ENCODE peak calls at places on chromosomes 13 and 19, in nine cellular contexts. Y, E, J, H, N, M, X, Z and D are unnamed samples.

GRCh38 chr13:33199282-33199850 is 86.2 kb downstream of the STARD13 start:
- DNase-seq in Z (no peak), X (no peak), M (no peak), J (no peak), E (no peak), H (no peak), Y (no peak), N (no peak), D (no peak)

GRCh38 chr19:36915992-36916830 is at the start of the genes ZNF568 and ZNF829:
- DNase-seq in Z (peak), Y (peak), N (peak), M (peak), E (peak), X (peak), J (peak), H (peak), D (peak)

GRCh38 chr19:55304279-55304978 is 20.6 kb downstream of the BRSK1 start:
- DNase-seq in E (no peak), Z (no peak), N (no peak), H (peak), X (no peak), Y (no peak), M (no peak), J (peak), D (no peak)

GRCh38 chr13:104571161-104571889 is 1505.1 kb upstream of the SLC10A2 start:
- DNase-seq in X (peak), N (peak), Z (peak), Y (no peak), M (peak), H (peak), J (peak), E (peak), D (no peak)

GRCh38 chr19:45278087-45278486 is 27.0 kb downstream of the MARK4 start:
- DNase-seq in M (no peak), H (no peak), N (no peak), X (no peak), J (no peak), Z (no peak), E (no peak), Y (no peak), D (no peak)

GRCh38 chr13:112744306-112745021 is 54.6 kb downstream of the ATP11A start:
- DNase-seq in Z (peak), Y (no peak), X (peak), N (no peak), M (no peak), J (no peak), E (no peak), H (no peak), D (no peak)

GRCh38 chr13:72737033-72737432 is 9.3 kb downstream of the BORA start:
- DNase-seq in M (no peak), H (no peak), J (no peak), X (no peak), N (no peak), Z (no peak), Y (no peak), E (no peak), D (no peak)

GRCh38 chr13:33403807-33404362 is 118.3 kb upstream of the STARD13 start:
- DNase-seq in Y (no peak), X (no peak), Z (no peak), H (no peak), M (no peak), J (no peak), N (no peak), E (no peak), D (no peak)

GRCh38 chr13:93416943-93417342 is 190.3 kb downstream of the GPC6 start:
- DNase-seq in E (no peak), H (no peak), N (no peak), M (no peak), X (no peak), Z (no peak), Y (no peak), J (no peak), D (no peak)

GRCh38 chr19:55877211-55877610 is 40.9 kb downstream of the NLRP4 start:
- DNase-seq in N (no peak), J (no peak), Z (no peak), M (no peak), X (no peak), H (no peak), E (no peak), Y (no peak), D (no peak)

GRCh38 chr13:74210693-74211393 is 76.6 kb upstream of the KLF12 start:
- DNase-seq in J (peak), Z (no peak), H (no peak), N (no peak), X (no peak), E (peak), M (no peak), Y (no peak), D (peak)

GRCh38 chr19:42281175-42282035 is 12.4 kb downstream of the CIC start:
- DNase-seq in M (peak), Z (peak), Y (no peak), H (peak), N (peak), J (no peak), X (peak), E (peak), D (peak)

GRCh38 chr19:1168877-1169791 is 4.9 kb downstream of the SBNO2 start:
- DNase-seq in Y (no peak), H (no peak), M (peak), J (peak), X (peak), E (peak), N (no peak), Z (peak), D (peak)

GRCh38 chr19:20513179-20513934 is 52.2 kb downstream of the ZNF737 start:
- DNase-seq in J (no peak), Y (no peak), E (no peak), N (no peak), Z (no peak), X (peak), M (no peak), H (no peak), D (no peak)

GRCh38 chr19:3547301-3547731 is 8.3 kb downstream of the TEKTIP1 start:
- DNase-seq in E (no peak), Z (no peak), X (no peak), Y (no peak), H (no peak), M (no peak), J (no peak), N (no peak), D (no peak)

GRCh38 chr19:19543640-19544039 is 5.6 kb downstream of the CILP2 start:
- DNase-seq in X (no peak), N (no peak), Y (no peak), J (no peak), E (no peak), Z (peak), M (no peak), H (no peak), D (no peak)

GRCh38 chr13:30927595-30927994 is 4.9 kb upstream of the TEX26 start:
- DNase-seq in J (no peak), N (no peak), X (no peak), Y (no peak), E (no peak), Z (no peak), M (no peak), H (no peak), D (no peak)

GRCh38 chr13:106407338-106407737 is 128.1 kb downstream of the EFNB2 start:
- DNase-seq in M (no peak), Z (no peak), Y (no peak), E (no peak), J (no peak), X (no peak), N (no peak), H (no peak), D (no peak)

GRCh38 chr13:25738342-25738771 is 313.5 kb downstream of the SHISA2 start:
- DNase-seq in J (peak), H (no peak), Z (no peak), Y (no peak), N (no peak), E (peak), X (no peak), M (no peak), D (no peak)

GRCh38 chr19:3366761-3367571 is 583 bp downstream of the NFIC start:
- DNase-seq in Y (no peak), J (no peak), X (peak), N (no peak), E (peak), M (peak), Z (peak), H (peak), D (peak)

GRCh38 chr13:24005711-24006281 is 108.5 kb upstream of the C1QTNF9B start:
- DNase-seq in N (no peak), E (no peak), H (no peak), X (no peak), Z (no peak), J (no peak), M (no peak), Y (no peak), D (no peak)

GRCh38 chr13:106133025-106133424 is 402.4 kb downstream of the EFNB2 start:
- DNase-seq in M (no peak), J (no peak), H (no peak), X (no peak), E (no peak), N (no peak), Y (no peak), Z (no peak), D (no peak)

GRCh38 chr19:40921005-40921897 is 39.2 kb upstream of the CYP2A7 start:
- DNase-seq in Z (no peak), N (no peak), H (peak), Y (no peak), X (no peak), J (peak), E (peak), M (no peak), D (peak)

GRCh38 chr19:16342002-16342715 is 17.5 kb downstream of the KLF2 start:
- DNase-seq in X (peak), J (no peak), E (no peak), M (no peak), N (no peak), H (peak), Z (no peak), Y (no peak), D (no peak)

GRCh38 chr19:47819841-47820244 is 1.9 kb upstream of the CRX start:
- DNase-seq in N (no peak), H (no peak), X (no peak), Z (no peak), M (no peak), J (no peak), E (no peak), Y (no peak), D (no peak)

GRCh38 chr19:7914598-7915045 is at the start of gene TGFBR3L:
- DNase-seq in H (no peak), J (no peak), N (no peak), Z (peak), Y (no peak), X (no peak), M (no peak), E (peak), D (peak)
- TF ChIP-seq POLR2A in H (peak), J (no peak), N (no peak), Z (no peak), Y (no peak), X (no peak), M (no peak), E (no peak), D (no peak)

GRCh38 chr19:57355916-57356315 is 4.8 kb downstream of the ZNF304 start:
- DNase-seq in Z (no peak), N (no peak), M (no peak), H (no peak), J (no peak), Y (no peak), E (no peak), X (no peak), D (no peak)

GRCh38 chr19:57350877-57351805 is at the start of gene ZNF304:
- DNase-seq in N (peak), H (peak), E (peak), M (peak), X (peak), Y (peak), Z (peak), J (peak), D (peak)

GRCh38 chr19:57357406-57357805 is 5.9 kb upstream of the TRAPPC2B start:
- DNase-seq in J (no peak), Y (no peak), H (no peak), Z (no peak), N (no peak), M (no peak), X (no peak), E (no peak), D (no peak)

GRCh38 chr19:57348136-57348535 is 2.9 kb upstream of the ZNF304 start:
- DNase-seq in E (no peak), X (no peak), Z (no peak), H (no peak), M (no peak), J (no peak), N (no peak), Y (no peak), D (no peak)

DNA sequence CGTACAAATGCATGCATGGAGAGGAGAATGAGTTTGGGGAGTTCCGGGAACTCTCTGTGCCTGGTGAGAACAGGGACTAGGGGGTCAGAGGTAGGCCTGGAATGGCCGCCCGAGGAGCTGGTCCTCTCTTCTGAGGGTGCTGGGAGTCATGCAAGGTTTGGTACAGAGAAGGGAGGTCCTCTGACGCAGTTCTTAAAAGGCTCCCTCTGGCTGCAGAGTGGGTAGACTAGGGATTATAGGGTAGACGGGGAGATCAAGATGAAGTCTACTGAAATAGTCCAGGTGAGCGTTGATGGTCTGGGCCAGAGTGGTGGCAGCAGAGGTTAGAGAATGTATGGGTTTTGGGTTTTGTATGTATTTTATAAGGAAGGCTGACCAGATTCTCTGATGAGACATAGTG is 796 bp downstream of the ZNF304 start:
- DNase-seq in H (no peak), Y (no peak), N (no peak), J (no peak), E (no peak), M (no peak), Z (no peak), X (no peak), D (no peak)
- H3K27ac ChIP-seq in H (no peak), Y (peak), N (no peak), J (no peak), E (no peak), M (peak), Z (no peak), X (no peak), D (peak)

GRCh38 chr19:49442354-49442753 is 1.0 kb upstream of the SLC17A7 start:
- DNase-seq in Y (no peak), E (no peak), N (peak), H (peak), M (peak), Z (no peak), X (peak), J (no peak), D (no peak)
- H3K4me3 ChIP-seq in Y (peak), E (no peak), N (no peak), H (no peak), M (peak), Z (peak), X (no peak), J (peak), D (no peak)

GRCh38 chr13:61654501-61654900 is 238.9 kb upstream of the PCDH20 start:
- DNase-seq in M (no peak), H (no peak), N (no peak), E (no peak), Y (no peak), Z (no peak), J (no peak), X (no peak), D (no peak)
- TF ChIP-seq POLR2A in M (no peak), H (no peak), N (no peak), E (no peak), Y (no peak), Z (no peak), J (no peak), X (no peak), D (no peak)

DNA sequence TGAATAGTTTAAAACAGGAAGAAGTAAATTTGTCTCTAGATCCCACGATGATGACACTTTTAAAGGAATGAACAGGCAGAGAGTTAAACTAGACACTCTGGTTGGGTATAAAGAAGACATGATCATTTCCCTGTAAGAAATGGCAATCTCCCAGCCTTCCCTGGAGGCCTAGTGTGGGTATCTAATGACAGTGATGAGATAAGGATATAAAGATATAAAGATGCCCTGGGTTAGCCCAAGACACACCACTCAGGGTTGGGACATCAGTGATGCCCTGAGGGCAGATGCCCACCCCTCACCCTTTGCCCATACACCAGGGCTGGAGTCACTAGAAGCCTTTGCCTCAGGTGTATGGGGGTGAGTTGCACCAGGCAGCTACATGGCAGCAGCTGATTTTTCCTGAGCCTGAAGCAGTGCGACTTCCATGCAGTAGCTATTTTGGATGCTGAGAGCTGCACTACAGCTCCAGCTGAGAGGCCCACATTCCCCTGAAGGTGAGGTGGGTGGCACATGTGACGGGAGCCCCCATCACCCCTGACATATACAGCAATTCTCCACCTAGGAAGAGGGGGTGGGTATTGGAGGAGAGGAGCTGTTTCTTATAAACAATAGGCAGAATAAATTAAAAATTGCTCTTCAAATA is 177.5 kb downstream of the NDFIP2 start:
- DNase-seq in M (no peak), H (no peak), E (no peak), J (no peak), N (no peak), Z (no peak), Y (no peak), X (no peak), D (no peak)
- H3K27ac ChIP-seq in M (no peak), H (no peak), E (peak), J (no peak), N (no peak), Z (peak), Y (peak), X (no peak), D (peak)

GRCh38 chr13:76764916-76765315 is 121.3 kb downstream of the KCTD12 start:
- DNase-seq in N (no peak), Z (no peak), H (no peak), M (no peak), E (no peak), X (no peak), J (no peak), Y (no peak), D (no peak)

GRCh38 chr13:76775031-76775740 is 111.0 kb downstream of the KCTD12 start:
- DNase-seq in J (no peak), E (no peak), Y (no peak), Z (no peak), N (no peak), X (no peak), M (no peak), H (no peak), D (no peak)

GRCh38 chr13:76773695-76774094 is 112.5 kb downstream of the KCTD12 start:
- DNase-seq in H (no peak), E (no peak), Y (no peak), N (no peak), Z (no peak), X (no peak), M (no peak), J (no peak), D (no peak)

GRCh38 chr13:76764429-76764828 is 121.8 kb downstream of the KCTD12 start:
- DNase-seq in H (peak), E (peak), Z (peak), M (peak), Y (no peak), N (peak), J (no peak), X (peak), D (peak)

GRCh38 chr13:76769238-76769859 is 116.9 kb downstream of the KCTD12 start:
- DNase-seq in X (no peak), H (no peak), Y (no peak), E (no peak), M (no peak), N (no peak), J (no peak), Z (no peak), D (no peak)
- H3K4me3 ChIP-seq in X (no peak), H (no peak), Y (no peak), E (no peak), M (no peak), N (no peak), J (no peak), Z (no peak), D (no peak)

DNA sequence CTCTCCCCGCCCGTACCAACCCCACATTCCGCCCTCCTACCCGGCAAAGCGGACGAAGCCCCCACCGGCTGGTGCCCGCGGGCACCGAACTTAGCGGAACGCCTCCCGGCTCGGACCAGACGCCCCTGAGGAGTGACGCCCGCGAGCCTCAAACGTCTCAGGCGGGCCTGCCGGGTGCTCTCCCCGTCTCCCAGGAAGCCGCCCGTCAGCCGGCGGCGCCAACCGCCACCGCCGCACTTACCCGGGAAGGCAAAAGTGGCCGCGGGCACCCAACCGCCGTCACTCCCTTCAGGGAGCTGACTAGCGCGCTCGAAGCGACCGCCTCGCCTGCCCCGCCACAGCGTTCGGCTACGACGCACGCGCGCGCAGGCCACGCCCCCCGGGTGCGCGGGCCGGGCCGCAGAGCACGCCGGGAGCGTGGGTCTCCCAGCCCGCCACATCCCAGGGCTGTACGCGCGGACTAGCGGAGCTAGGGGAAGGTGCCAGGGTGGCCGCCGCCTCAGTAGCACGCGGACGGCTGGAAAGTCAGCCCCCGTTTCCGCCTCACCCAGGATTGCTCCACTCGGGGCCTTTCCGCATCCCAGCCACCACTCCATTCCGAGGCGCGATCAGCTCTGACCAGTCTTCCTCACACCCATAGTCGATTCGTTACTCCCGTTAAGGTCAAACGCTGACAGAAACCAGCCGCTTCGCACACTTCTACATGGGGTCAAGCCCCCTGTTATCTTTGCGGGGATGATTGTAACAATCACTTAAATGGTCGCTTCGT is at the start of gene TEX30:
- DNase-seq in Y (peak), E (peak), Z (peak), X (peak), J (peak), N (peak), M (peak), H (peak), D (peak)
- TF ChIP-seq POLR2A in Y (peak), E (peak), Z (peak), X (peak), J (peak), N (peak), M (peak), H (peak), D (peak)

GRCh38 chr13:80048802-80049201 is 292.1 kb downstream of the SPRY2 start:
- DNase-seq in Y (peak), M (peak), H (peak), Z (peak), E (peak), N (peak), J (peak), X (peak), D (peak)
- H3K27ac ChIP-seq in Y (no peak), M (no peak), H (no peak), Z (peak), E (no peak), N (peak), J (no peak), X (peak), D (no peak)

GRCh38 chr13:94705081-94705751 is 7.1 kb downstream of the SOX21 start:
- DNase-seq in Y (no peak), X (no peak), N (no peak), Z (no peak), J (no peak), H (no peak), M (no peak), E (no peak), D (no peak)

GRCh38 chr13:94703271-94703670 is 9.1 kb downstream of the SOX21 start:
- DNase-seq in Y (no peak), J (no peak), X (no peak), E (no peak), H (no peak), M (no peak), Z (no peak), N (no peak), D (no peak)

GRCh38 chr13:94703721-94704314 is 8.5 kb downstream of the SOX21 start:
- DNase-seq in Z (no peak), M (no peak), J (no peak), N (no peak), E (no peak), Y (no peak), H (no peak), X (no peak), D (no peak)

GRCh38 chr13:94706101-94706853 is 6.1 kb downstream of the SOX21 start:
- DNase-seq in H (no peak), M (no peak), X (no peak), N (no peak), E (no peak), Z (no peak), J (no peak), Y (no peak), D (no peak)

GRCh38 chr13:94704347-94705080 is 7.8 kb downstream of the SOX21 start:
- DNase-seq in J (no peak), X (no peak), H (no peak), N (no peak), Y (no peak), M (no peak), E (no peak), Z (no peak), D (no peak)
- H3K4me3 ChIP-seq in J (no peak), X (no peak), H (no peak), N (no peak), Y (no peak), M (no peak), E (no peak), Z (no peak), D (no peak)